ENCODE peak calls at places on chromosomes 11 and 22, in five cellular contexts. A is astrocyte, K is left ventricle myocardium inferior, R is lung, M is prostate gland. Y is an unnamed sample.

GRCh38 chr11:73239111-73239521 is 21.0 kb downstream of the P2RY2 start:
- DNase-seq in R (no peak), K (no peak), M (no peak), A (no peak), Y (no peak)

GRCh38 chr11:12232819-12233601 is 122.6 kb downstream of the MICAL2 start:
- DNase-seq in K (no peak), R (no peak), A (peak; percentile 99), M (no peak), Y (peak; percentile 88)

GRCh38 chr22:26922804-26923203 is 265.4 kb downstream of the MIAT start:
- DNase-seq in A (no peak), M (no peak), R (no peak), K (no peak), Y (no peak)

GRCh38 chr11:85132839-85133238 is 494.3 kb downstream of the DLG2 start:
- DNase-seq in M (no peak), K (no peak), A (peak; percentile 19), R (no peak), Y (no peak)

GRCh38 chr11:84828616-84829015 is 798.5 kb downstream of the DLG2 start:
- DNase-seq in K (no peak), M (no peak), R (no peak), A (no peak), Y (no peak)

GRCh38 chr22:27196483-27196882 is 539.1 kb downstream of the MIAT start:
- DNase-seq in R (no peak), K (no peak), A (no peak), M (no peak), Y (no peak)

GRCh38 chr11:109885006-109885405 is 208.2 kb upstream of the ZC3H12C start:
- DNase-seq in A (no peak), K (no peak), M (no peak), R (no peak), Y (no peak)

GRCh38 chr22:48739348-48740085 is 1088.2 kb downstream of the BRD1 start:
- DNase-seq in K (no peak), A (no peak), M (no peak), R (no peak), Y (no peak)

GRCh38 chr11:59158206-59159068 is 13.5 kb upstream of the DTX4 start:
- DNase-seq in M (peak; percentile 60), K (peak; percentile 18), A (peak; percentile 39), R (peak; percentile 59), Y (peak; percentile 73)

GRCh38 chr22:19108807-19109197 is 13.4 kb downstream of the DGCR2 start:
- DNase-seq in R (no peak), M (no peak), K (no peak), A (no peak), Y (no peak)

GRCh38 chr11:1520209-1520986 is 33.8 kb upstream of the MOB2 start:
- DNase-seq in K (no peak), A (no peak), R (no peak), M (no peak), Y (no peak)

GRCh38 chr11:46528445-46529085 is 65.3 kb downstream of the AMBRA1 start:
- DNase-seq in K (no peak), M (no peak), A (no peak), R (no peak), Y (no peak)

GRCh38 chr11:78419327-78419726 is 1.7 kb upstream of the GAB2 start:
- DNase-seq in M (no peak), A (peak; percentile 98), K (peak; percentile 29), R (peak; percentile 56), Y (no peak)

GRCh38 chr11:64067257-64067993 is 31.7 kb downstream of the FLRT1 start:
- DNase-seq in M (no peak), A (no peak), K (no peak), R (no peak), Y (no peak)

GRCh38 chr11:94111660-94112059 is 17.0 kb upstream of the PANX1 start:
- DNase-seq in M (no peak), K (peak; percentile 61), A (no peak), R (no peak), Y (no peak)

GRCh38 chr11:2663915-2664314 is 35.9 kb downstream of the KCNQ1OT1 start:
- DNase-seq in M (no peak), R (no peak), K (no peak), A (no peak), Y (no peak)

GRCh38 chr11:100684101-100685065 is 2.7 kb upstream of the ARHGAP42 start:
- DNase-seq in K (no peak), A (peak; percentile 52), M (no peak), R (no peak), Y (peak; percentile 27)

GRCh38 chr22:39083212-39084165 is 6.4 kb downstream of the APOBEC3G start:
- DNase-seq in K (no peak), A (no peak), M (no peak), R (no peak), Y (no peak)

GRCh38 chr11:46216040-46216764 is 61.3 kb upstream of the CREB3L1 start:
- DNase-seq in K (no peak), A (no peak), R (no peak), M (no peak), Y (no peak)

GRCh38 chr11:71300187-71300586 is 47.8 kb upstream of the SHANK2 start:
- DNase-seq in R (no peak), A (peak; percentile 10), K (no peak), M (no peak), Y (no peak)

GRCh38 chr11:123188508-123189165 is 6.4 kb downstream of the CLMP start:
- DNase-seq in K (no peak), R (no peak), M (no peak), A (peak; percentile 86), Y (no peak)

GRCh38 chr11:19968860-19969259 is 191.4 kb downstream of the DBX1 start:
- DNase-seq in A (no peak), R (no peak), M (no peak), K (no peak), Y (no peak)

GRCh38 chr11:15113381-15113780 is 1.3 kb upstream of the INSC start:
- DNase-seq in R (no peak), K (no peak), A (no peak), M (no peak), Y (no peak)

GRCh38 chr11:108938604-108939003 is 273.7 kb downstream of the DDX10 start:
- DNase-seq in K (no peak), M (no peak), A (no peak), R (no peak), Y (no peak)

GRCh38 chr11:71339178-71339881 is 87.0 kb upstream of the SHANK2 start:
- DNase-seq in K (no peak), M (peak; percentile 19), A (no peak), R (no peak), Y (no peak)

GRCh38 chr11:116207349-116207748 is 565.4 kb downstream of the BUD13 start:
- DNase-seq in K (no peak), R (no peak), A (no peak), M (no peak), Y (no peak)

GRCh38 chr11:69415411-69416122 is 65.9 kb upstream of the LINC01488 start:
- DNase-seq in K (no peak), R (no peak), M (no peak), A (no peak), Y (no peak)

GRCh38 chr11:64098318-64098831 is 62.6 kb downstream of the FLRT1 start:
- DNase-seq in K (no peak), R (no peak), M (no peak), A (no peak), Y (no peak)

GRCh38 chr11:7484645-7485044 is 661 bp upstream of the OLFML1 start:
- DNase-seq in A (no peak), K (no peak), M (no peak), R (no peak), Y (no peak)

GRCh38 chr11:69450064-69450856 is 31.2 kb upstream of the LINC01488 start:
- DNase-seq in M (no peak), R (no peak), K (peak; percentile 42), A (no peak), Y (no peak)

GRCh38 chr11:118064956-118065355 is 11.9 kb upstream of the TMPRSS4 start:
- DNase-seq in R (no peak), A (no peak), K (no peak), M (no peak), Y (no peak)

GRCh38 chr11:61707574-61707973 is 27.4 kb downstream of the DAGLA start:
- DNase-seq in K (no peak), M (no peak), A (no peak), R (no peak), Y (no peak)

GRCh38 chr22:29623059-29623458 is 19.6 kb downstream of the NF2 start:
- DNase-seq in R (no peak), K (no peak), M (no peak), A (no peak), Y (no peak)

GRCh38 chr22:29625090-29625825 is 21.8 kb downstream of the NF2 start:
- DNase-seq in A (peak; percentile 69), M (peak; percentile 59), R (peak; percentile 36), K (no peak), Y (peak; percentile 59)

GRCh38 chr22:29623553-29624169 is 20.2 kb downstream of the NF2 start:
- DNase-seq in A (no peak), M (no peak), R (no peak), K (no peak), Y (no peak)

GRCh38 chr22:29617922-29618629 is 14.6 kb downstream of the NF2 start:
- DNase-seq in M (no peak), K (no peak), R (no peak), A (peak; percentile 83), Y (peak; percentile 40)

GRCh38 chr22:29621761-29622526 is 18.5 kb downstream of the NF2 start:
- DNase-seq in A (peak; percentile 98), K (no peak), R (no peak), M (no peak), Y (peak; percentile 87)
- H3K4me3 ChIP-seq in A (peak overlapping the region; percentile 30), K (no peak overlapping the region), R (no peak overlapping the region), M (no peak overlapping the region), Y (peak overlapping the region; percentile 10)

GRCh38 chr11:88507771-88508557 is 170.4 kb upstream of the CTSC start:
- DNase-seq in M (no peak), R (no peak), K (no peak), A (no peak), Y (peak; percentile 61)
- H3K4me3 ChIP-seq in M (no peak overlapping the region), R (no peak overlapping the region), K (peak overlapping the region; percentile 59), A (peak overlapping the region; percentile 47), Y (no peak overlapping the region)

GRCh38 chr11:44727114-44727372 is 281 bp downstream of the TSPAN18 start:
- DNase-seq in A (no peak), K (no peak), R (no peak), M (no peak), Y (no peak)
- H3K4me3 ChIP-seq in A (peak overlapping the region; percentile 55), K (peak overlapping the region; percentile 96), R (peak overlapping the region; percentile 60), M (peak overlapping the region; percentile 44), Y (no peak overlapping the region)

DNA sequence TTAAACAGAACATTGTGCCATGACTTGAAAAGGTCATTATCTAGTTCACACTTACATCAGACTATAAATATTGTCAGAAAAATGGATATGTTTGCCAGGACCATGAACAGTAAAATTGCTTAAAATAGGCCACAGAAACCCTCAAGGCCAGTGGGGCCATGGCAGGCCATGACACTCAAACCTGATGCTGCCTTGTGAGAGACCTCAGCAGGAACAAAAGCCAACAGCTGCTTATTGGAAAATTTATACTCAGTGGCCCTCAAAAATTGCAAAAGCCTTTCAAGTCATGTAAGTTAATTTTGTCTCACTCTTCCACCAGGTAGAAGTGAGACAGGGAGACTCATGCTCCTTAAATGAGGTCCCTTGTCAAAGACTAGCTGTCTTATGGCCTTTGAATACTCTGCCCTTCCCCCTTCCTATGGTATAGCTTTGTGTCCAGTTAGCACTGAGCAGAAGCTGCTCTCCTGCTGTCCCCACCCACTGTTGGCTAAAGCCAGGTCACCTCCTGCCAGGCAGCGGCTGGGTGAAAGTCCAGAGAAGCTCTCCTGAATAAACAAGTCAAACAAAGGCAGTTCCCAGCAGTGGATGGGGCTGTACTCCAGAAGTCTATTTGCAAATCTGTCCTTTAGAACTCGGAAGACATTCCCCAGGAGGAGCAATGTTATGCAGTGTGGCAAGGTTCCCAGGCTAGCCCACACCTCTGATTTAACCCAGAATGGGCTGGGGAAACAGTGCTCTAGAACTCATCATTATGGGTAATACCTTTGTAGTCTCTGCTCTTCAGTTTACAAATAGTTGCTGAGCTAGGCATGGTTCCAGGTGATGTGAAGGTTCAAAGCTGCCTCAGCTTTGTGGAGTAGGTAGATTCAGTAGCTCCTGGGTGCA is 21.4 kb downstream of the ADM start:
- DNase-seq in M (no peak), K (peak; percentile 27), A (no peak), R (no peak), Y (peak; percentile 88)
- H3K4me3 ChIP-seq in M (no peak overlapping the region), K (no peak overlapping the region), A (no peak overlapping the region), R (no peak overlapping the region), Y (no peak overlapping the region)

Y was measured in LNCaP clone FGC.